ENCODE peak calls at places on chromosomes 12 and 14, in eight cellular contexts. D is fibroblast of lung; J is A549; I is CD8-positive, alpha-beta T cell; B is right lobe of liver; M is adrenal gland; Q is heart left ventricle; P is HepG2. Z is an unnamed sample.

GRCh38 chr12:125029756-125030358 is 35.4 kb upstream of the AACS start:
- DNase-seq in D (peak; percentile 10), J (no peak), I (no peak), B (no peak), M (no peak), Q (no peak), P (no peak), Z (no peak)

GRCh38 chr14:91170504-91171121 is 56.7 kb downstream of the DGLUCY start:
- DNase-seq in D (peak; percentile 54), J (no peak), I (no peak), B (peak; percentile 83), M (no peak), Q (no peak), P (no peak), Z (no peak)

GRCh38 chr14:33692762-33693161 is 258.1 kb downstream of the EGLN3 start:
- DNase-seq in D (peak; percentile 97), J (no peak), I (no peak), B (no peak), M (no peak), Q (no peak), P (no peak), Z (no peak)

GRCh38 chr14:63308723-63309317 is 9.9 kb downstream of the GPHB5 start:
- DNase-seq in D (peak; percentile 17), J (peak; percentile 35), I (no peak), B (no peak), M (no peak), Q (no peak), P (peak; percentile 40), Z (no peak)

GRCh38 chr12:67220065-67220464 is 49.1 kb upstream of the CAND1 start:
- DNase-seq in D (peak; percentile 3), J (peak; percentile 41), I (no peak), B (no peak), M (peak; percentile 27), Q (no peak), P (peak; percentile 10), Z (no peak)

GRCh38 chr12:80909370-80909769 is 28.4 kb downstream of the LIN7A start:
- DNase-seq in D (no peak), J (no peak), I (no peak), B (no peak), M (no peak), Q (no peak), P (no peak), Z (no peak)

GRCh38 chr14:65346895-65347294 is 65.6 kb upstream of the FUT8 start:
- DNase-seq in D (no peak), J (no peak), I (no peak), B (peak; percentile 45), M (peak; percentile 23), Q (peak; percentile 65), P (no peak), Z (no peak)

GRCh38 chr12:118060301-118061010 is 523 bp downstream of the WSB2 start:
- DNase-seq in D (no peak), J (no peak), I (no peak), B (peak; percentile 69), M (peak; percentile 66), Q (peak; percentile 79), P (no peak), Z (peak; percentile 81)

GRCh38 chr14:90177537-90178189 is 78.7 kb upstream of the PSMC1 start:
- DNase-seq in D (peak; percentile 19), J (no peak), I (no peak), B (no peak), M (no peak), Q (no peak), P (no peak), Z (no peak)

GRCh38 chr14:70265422-70265821 is 76.7 kb upstream of the SLC8A3 start:
- DNase-seq in D (no peak), J (no peak), I (no peak), B (no peak), M (no peak), Q (no peak), P (no peak), Z (no peak)

GRCh38 chr14:83300454-83301064 is 1766.9 kb upstream of the SEL1L start:
- DNase-seq in D (peak; percentile 10), J (peak; percentile 19), I (no peak), B (no peak), M (no peak), Q (no peak), P (peak; percentile 12), Z (no peak)

GRCh38 chr14:99316281-99317163 is 44.5 kb upstream of the BCL11B start:
- DNase-seq in D (no peak), J (peak; percentile 87), I (no peak), B (peak; percentile 86), M (no peak), Q (no peak), P (peak; percentile 92), Z (peak; percentile 91)

GRCh38 chr12:130863298-130863697 is 8.6 kb upstream of the RAN start:
- DNase-seq in D (no peak), J (no peak), I (no peak), B (peak; percentile 59), M (no peak), Q (no peak), P (peak; percentile 74), Z (no peak)

GRCh38 chr12:11580125-11580751 is 69.2 kb upstream of the ETV6 start:
- DNase-seq in D (peak; percentile 89), J (peak; percentile 74), I (no peak), B (no peak), M (no peak), Q (no peak), P (no peak), Z (no peak)

GRCh38 chr12:107521826-107522355 is 163.7 kb upstream of the PWP1 start:
- DNase-seq in D (no peak), J (no peak), I (no peak), B (no peak), M (no peak), Q (no peak), P (no peak), Z (no peak)

GRCh38 chr12:113482334-113482733 is 10.7 kb upstream of the LHX5 start:
- DNase-seq in D (no peak), J (no peak), I (no peak), B (no peak), M (no peak), Q (no peak), P (no peak), Z (no peak)

GRCh38 chr12:91140660-91141045 is 29.4 kb upstream of the LUM start:
- DNase-seq in D (peak; percentile 63), J (no peak), I (no peak), B (no peak), M (no peak), Q (no peak), P (no peak), Z (no peak)

GRCh38 chr12:14960548-14961465 is 594 bp downstream of the ARHGDIB start:
- DNase-seq in D (peak; percentile 60), J (no peak), I (no peak), B (no peak), M (no peak), Q (peak; percentile 65), P (no peak), Z (no peak)

GRCh38 chr12:72271401-72271740 is 799 bp upstream of the TRHDE start:
- DNase-seq in D (peak; percentile 71), J (no peak), I (no peak), B (peak; percentile 46), M (no peak), Q (peak; percentile 28), P (no peak), Z (no peak)

DNA sequence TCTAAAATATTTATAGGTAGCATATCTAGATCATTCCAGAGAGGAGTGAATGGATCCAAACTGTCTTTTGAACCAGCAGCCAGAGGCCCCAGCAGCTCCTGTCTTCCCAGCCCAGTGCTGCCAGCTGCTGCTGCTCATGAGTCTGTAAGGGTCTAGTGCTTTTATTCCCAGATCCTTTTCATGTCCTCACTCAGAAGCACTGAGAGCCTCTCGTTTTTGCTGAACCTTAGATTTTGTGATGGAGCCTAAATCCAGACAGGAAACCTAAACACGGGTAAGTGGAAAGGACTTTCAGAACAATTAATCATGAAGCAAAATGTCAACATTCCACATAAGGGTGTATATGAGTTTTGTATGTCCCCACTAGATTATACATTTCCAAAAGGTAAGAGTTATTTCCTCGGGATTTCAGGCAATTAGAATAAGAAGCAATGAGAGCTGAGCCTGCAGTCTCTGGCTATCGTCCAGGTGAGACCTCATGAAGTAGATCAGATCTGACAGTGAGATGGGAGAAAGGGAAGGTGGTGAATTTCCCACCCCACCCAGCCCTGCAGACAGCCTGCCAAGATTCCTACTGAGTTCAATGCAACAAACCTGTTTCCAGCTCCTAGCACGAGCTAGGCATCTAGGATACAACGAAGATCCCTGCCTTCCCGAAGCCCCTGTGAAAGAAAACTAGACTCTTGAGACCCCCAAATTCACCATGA is 84.3 kb downstream of the NINJ2 start:
- DNase-seq in D (peak; percentile 26), J (peak; percentile 31), I (no peak), B (no peak), M (no peak), Q (no peak), P (no peak), Z (peak; percentile 24)
- H3K4me1 ChIP-seq in D (peaks cover 2% of the 10 kb centered on the region), J (peaks cover 40% of the 10 kb centered on the region), I (peaks cover 4% of the 10 kb centered on the region), B (no peaks in the 10 kb centered on the region), M (peaks cover 11% of the 10 kb centered on the region), Q (peaks cover 30% of the 10 kb centered on the region), P (peaks cover 94% of the 10 kb centered on the region), Z (peaks cover 5% of the 10 kb centered on the region)

DNA sequence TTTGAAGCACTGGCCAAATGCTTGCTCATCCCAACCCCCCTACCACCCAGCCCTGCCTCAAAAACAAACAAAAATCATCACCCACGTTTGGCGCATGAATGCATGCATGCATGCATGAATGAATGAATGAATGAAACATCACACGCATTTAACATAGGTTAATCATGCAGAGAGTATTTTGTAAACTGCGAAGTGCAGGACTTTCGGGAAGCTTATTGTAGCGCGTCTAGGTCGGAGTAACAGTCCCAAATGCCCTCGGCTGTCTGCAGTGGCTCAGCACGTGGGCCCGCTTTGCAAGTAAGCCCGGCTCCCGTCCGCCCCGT is 335 bp upstream of the IFT81 start:
- DNase-seq in D (no peak), J (no peak), I (no peak), B (no peak), M (no peak), Q (no peak), P (no peak), Z (no peak)
- H3K4me3 ChIP-seq in D (no peak overlapping the region), J (no peak overlapping the region), I (no peak overlapping the region), B (no peak overlapping the region), M (no peak overlapping the region), Q (peak overlapping the region; percentile 12), P (peak overlapping the region; percentile 35), Z (peak overlapping the region; percentile 75)

DNA sequence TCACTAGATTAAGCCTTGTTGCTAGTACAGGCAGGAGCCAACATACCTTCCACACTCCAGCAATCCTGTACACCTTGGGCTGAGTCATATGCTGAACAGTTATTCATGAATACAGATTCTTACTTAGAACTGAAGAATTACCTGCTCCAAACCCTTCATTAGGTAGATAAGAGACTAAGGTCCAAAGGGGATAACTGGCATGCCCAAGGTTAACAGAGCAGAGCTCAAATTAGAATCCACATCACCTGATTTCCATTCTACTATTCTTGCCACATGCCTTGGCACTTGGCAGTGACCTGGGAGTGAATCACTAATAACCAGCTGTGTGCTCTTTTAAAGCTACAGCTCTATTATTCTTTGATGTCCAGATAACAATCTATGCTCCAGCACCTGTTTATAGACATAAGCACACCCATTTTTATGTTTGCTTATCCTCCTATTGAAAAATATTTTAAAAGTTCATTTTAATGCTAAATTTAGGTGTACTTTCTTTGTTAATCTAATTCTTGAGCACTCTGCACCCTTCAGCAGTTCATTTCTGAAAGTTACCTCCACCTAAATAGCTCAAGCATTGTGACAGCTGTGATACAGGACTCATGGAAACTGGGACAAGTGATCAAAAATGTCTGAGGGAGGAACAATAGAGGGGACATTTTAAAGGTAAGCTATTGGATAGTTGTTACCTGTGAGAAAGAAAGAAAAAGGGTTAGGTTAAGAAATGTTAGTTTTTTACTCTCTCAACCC is 19.4 kb downstream of the LPCAT3 start:
- DNase-seq in D (no peak), J (no peak), I (no peak), B (peak; percentile 61), M (peak; percentile 40), Q (no peak), P (peak; percentile 22), Z (no peak)
- H3K27ac ChIP-seq in D (no peak overlapping the region), J (no peak overlapping the region), I (no peak overlapping the region), B (no peak overlapping the region), M (peak overlapping the region; percentile 53), Q (peak overlapping the region; percentile 50), P (no peak overlapping the region), Z (peak overlapping the region; percentile 1)

GRCh38 chr12:26277511-26278246 is 82.3 kb downstream of the SSPN start:
- DNase-seq in D (peak; percentile 83), J (no peak), I (no peak), B (no peak), M (no peak), Q (no peak), P (no peak), Z (no peak)
- H3K4me1 ChIP-seq in D (peaks cover 11% of the 10 kb centered on the region), J (peaks cover 32% of the 10 kb centered on the region), I (no peaks in the 10 kb centered on the region), B (no peaks in the 10 kb centered on the region), M (peaks cover 15% of the 10 kb centered on the region), Q (peaks cover 14% of the 10 kb centered on the region), P (peaks cover 54% of the 10 kb centered on the region), Z (peaks cover 16% of the 10 kb centered on the region)

Z was measured in Peyer's patch.